ENCODE peak calls at places on chromosomes 6 and 20, in seven cellular contexts. E, Q, Z, P, R, X and F are unnamed samples. For H3K4me1, the result is how much of the 10 kb centered on the place peaks cover.

GRCh38 chr6:114955363-114955762 is 612.5 kb upstream of the HS3ST5 start:
- DNase-seq in R (no peak), Q (no peak), X (no peak), P (no peak), E (no peak), Z (no peak), F (no peak)

GRCh38 chr20:37522258-37523011 is 1.4 kb downstream of the NNAT start:
- DNase-seq in Z (no peak), Q (no peak), X (no peak), R (no peak), P (peak), E (peak), F (peak)

GRCh38 chr6:13164316-13164715 is 164.0 kb downstream of the TBC1D7 start:
- DNase-seq in X (no peak), Q (no peak), Z (no peak), R (no peak), P (no peak), E (no peak), F (peak)

GRCh38 chr6:28281288-28282064 is at the start of gene PGBD1:
- DNase-seq in Z (peak), Q (peak), X (no peak), E (peak), P (peak), R (peak), F (peak)

GRCh38 chr6:54299542-54300269 is 8.5 kb upstream of the TINAG start:
- DNase-seq in R (no peak), Z (no peak), X (no peak), Q (no peak), P (no peak), E (no peak), F (no peak)

GRCh38 chr6:41318648-41319565 is 16.5 kb upstream of the NCR2 start:
- DNase-seq in P (peak), Z (peak), R (peak), Q (peak), E (peak), X (peak), F (peak)

GRCh38 chr6:22025468-22026159 is 271.2 kb downstream of the PRL start:
- DNase-seq in R (peak), P (no peak), Q (no peak), X (peak), Z (no peak), E (no peak), F (no peak)

GRCh38 chr20:2521369-2522305 is 12.9 kb upstream of the ZNF343 start:
- DNase-seq in X (no peak), Z (peak), P (peak), E (no peak), Q (no peak), R (no peak), F (peak)

GRCh38 chr6:66662196-66662595 is 955.2 kb upstream of the EYS start:
- DNase-seq in P (no peak), Q (no peak), R (no peak), X (no peak), E (no peak), Z (no peak), F (no peak)

GRCh38 chr6:44298055-44298803 is 14.9 kb downstream of the AARS2 start:
- DNase-seq in Q (no peak), P (no peak), R (no peak), Z (no peak), X (no peak), E (no peak), F (peak)

GRCh38 chr20:35276408-35276807 is 1.5 kb downstream of the MMP24OS start:
- DNase-seq in R (no peak), E (no peak), Z (no peak), X (no peak), Q (no peak), P (no peak), F (no peak)
- H3K4me3 ChIP-seq in R (no peak), E (peak), Z (no peak), X (peak), Q (no peak), P (no peak), F (peak)

GRCh38 chr20:46406986-46407670 is 713 bp upstream of the ELMO2 start:
- DNase-seq in X (peak), E (peak), Q (peak), R (no peak), Z (peak), P (peak), F (peak)
- H3K4me1 ChIP-seq in X (under half), E (under half), Q (under half), R (under half), Z (under half), P (under half), F (under half)

GRCh38 chr6:105545206-105545920 is 142.5 kb upstream of the PREP start:
- DNase-seq in X (no peak), P (no peak), Z (no peak), Q (no peak), E (no peak), R (no peak), F (no peak)

GRCh38 chr6:105550961-105551625 is 148.2 kb upstream of the PREP start:
- DNase-seq in R (no peak), X (no peak), Q (no peak), Z (no peak), P (no peak), E (no peak), F (no peak)

GRCh38 chr6:105546748-105547147 is 143.9 kb upstream of the PREP start:
- DNase-seq in E (no peak), P (no peak), Q (no peak), R (no peak), Z (no peak), X (no peak), F (no peak)

GRCh38 chr6:105545947-105546710 is 143.2 kb upstream of the PREP start:
- DNase-seq in Q (no peak), E (no peak), X (no peak), Z (no peak), P (no peak), R (no peak), F (peak)
- H3K4me3 ChIP-seq in Q (no peak), E (no peak), X (no peak), Z (no peak), P (no peak), R (no peak), F (no peak)

DNA sequence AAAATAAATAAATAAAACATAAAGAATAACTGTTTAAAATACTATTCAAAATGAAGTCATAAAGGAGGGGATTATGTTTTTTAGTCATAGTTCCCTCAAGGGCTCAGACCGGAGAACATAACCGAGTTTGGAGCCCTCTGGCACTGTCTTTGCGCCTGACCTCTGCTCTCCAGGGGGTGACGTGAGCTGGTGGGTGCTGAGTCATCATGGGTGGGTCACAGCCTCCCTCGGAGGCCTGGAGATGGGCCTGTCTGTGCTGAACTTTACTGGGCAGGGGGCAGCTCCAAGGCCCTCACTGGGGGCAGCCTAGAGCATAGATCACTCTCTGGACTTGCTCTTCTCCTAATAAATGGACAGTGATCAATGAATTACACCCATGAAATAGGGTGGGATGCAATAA is 3.1 kb upstream of the MAVS start:
- DNase-seq in P (no peak), Q (no peak), E (no peak), X (no peak), Z (no peak), R (no peak), F (peak)
- H3K4me1 ChIP-seq in P (under half), Q (under half), E (under half), X (under half), Z (under half), R (under half), F (under half)

DNA sequence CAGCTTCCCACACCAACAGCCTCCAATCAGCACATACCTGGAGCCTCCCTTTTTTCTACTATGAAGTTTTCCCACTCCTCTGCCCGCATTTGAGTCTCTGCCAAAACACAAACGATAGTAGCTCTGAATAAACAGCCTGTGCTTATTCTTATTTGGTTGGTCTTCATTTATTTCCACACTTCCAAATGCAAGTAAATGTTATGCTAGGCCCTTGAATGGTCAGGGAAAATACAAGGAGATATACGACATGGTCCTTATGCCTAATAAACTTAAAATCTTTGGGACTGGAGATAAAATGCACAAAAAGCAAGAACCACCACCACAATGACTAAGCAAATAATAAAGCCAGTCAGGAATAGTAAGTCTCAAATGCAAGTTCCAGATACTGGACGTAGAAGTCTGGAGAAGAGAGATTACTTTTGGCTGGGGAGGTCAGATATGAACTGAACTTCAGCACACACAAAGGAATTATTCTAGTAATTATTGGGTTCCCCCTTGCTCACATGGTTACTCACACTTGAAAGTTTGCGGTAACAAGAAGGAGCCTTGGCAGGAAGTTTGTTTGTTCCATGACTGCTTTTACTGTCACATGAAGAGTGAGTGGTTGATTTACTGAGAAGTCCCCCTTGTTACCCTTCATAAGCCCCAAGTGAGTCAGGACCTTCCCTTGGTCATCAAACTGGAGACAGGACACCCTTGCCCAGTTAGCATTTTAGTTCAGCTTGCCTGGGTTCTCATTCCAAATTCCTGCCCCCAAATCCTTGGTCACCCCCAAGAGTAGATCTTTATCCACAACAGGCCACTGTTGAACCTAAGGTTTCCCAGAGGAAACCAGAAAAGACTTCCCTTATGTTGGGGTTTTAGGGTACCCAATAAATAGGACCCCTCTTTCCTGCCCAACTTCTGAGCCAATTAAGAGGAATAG is 511.2 kb upstream of the JARID2 start:
- DNase-seq in E (no peak), R (no peak), Q (no peak), Z (peak), X (peak), P (no peak), F (peak)
- H3K4me3 ChIP-seq in E (no peak), R (no peak), Q (no peak), Z (no peak), X (no peak), P (no peak), F (no peak)

DNA sequence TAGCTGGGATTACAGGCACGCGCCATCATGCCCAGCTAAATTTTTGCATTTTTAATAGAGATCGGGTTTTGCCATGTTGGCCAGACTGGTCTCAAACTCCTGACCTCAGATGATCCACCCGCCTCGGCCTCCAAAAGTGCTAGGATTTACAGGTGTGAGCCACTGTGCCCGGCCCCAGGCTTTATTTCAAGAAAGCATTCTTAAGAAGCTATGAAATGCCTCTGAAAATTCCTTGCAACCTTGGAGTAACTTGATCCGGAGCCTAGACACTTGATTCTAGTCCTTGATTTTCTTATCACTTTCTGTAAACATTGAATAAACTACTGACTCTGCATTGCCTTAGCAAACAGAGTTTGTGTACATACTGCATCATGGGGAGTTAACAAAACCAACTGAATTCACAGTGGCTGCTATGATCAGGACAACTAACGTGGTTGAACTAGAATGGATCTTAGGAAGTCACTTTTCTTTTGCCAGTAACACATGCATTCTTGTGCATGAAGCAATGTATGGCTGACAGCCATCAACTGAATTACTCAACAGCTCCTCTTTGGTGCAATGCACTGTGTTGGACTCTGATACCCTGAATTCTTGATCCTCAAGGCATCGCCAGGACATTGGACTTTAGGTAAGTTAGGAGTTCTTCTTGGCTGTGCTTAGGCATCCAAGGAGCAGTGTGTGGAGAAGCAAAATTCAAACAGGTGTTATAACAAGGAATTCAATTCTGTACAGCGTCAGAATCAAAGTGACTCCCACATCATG is 102.8 kb upstream of the TMEM170B start:
- DNase-seq in X (no peak), Z (no peak), Q (no peak), R (no peak), E (no peak), P (peak), F (peak)
- H3K4me1 ChIP-seq in X (under half), Z (under half), Q (under half), R (under half), E (under half), P (under half), F (under half)